ENCODE peak calls at places on chromosomes 16 and 17, in four cellular contexts. S is progenitor cell of endocrine pancreas, Z is mesendoderm, C is RPMI7951. X is an unnamed sample.

GRCh38 chr17:55743103-55743679 is 7.7 kb upstream of the PCTP start:
- DNase-seq in Z (no peak), S (no peak), C (peak), X (no peak)

GRCh38 chr16:27305839-27306442 is 7.8 kb upstream of the IL4R start:
- DNase-seq in S (no peak), Z (no peak), C (no peak), X (no peak)

GRCh38 chr16:4401094-4401501 is 15.3 kb downstream of the CORO7 start:
- DNase-seq in Z (no peak), S (no peak), C (no peak), X (no peak)

GRCh38 chr17:76447931-76448652 is 4.9 kb downstream of the UBE2O start:
- DNase-seq in S (no peak), C (peak), Z (no peak), X (no peak)

GRCh38 chr17:72120878-72121163 is at the start of gene SOX9:
- DNase-seq in Z (peak), S (peak), C (peak), X (peak)

GRCh38 chr17:1769826-1770477 is 8.1 kb downstream of the SERPINF1 start:
- DNase-seq in S (peak), C (no peak), Z (peak), X (peak)

GRCh38 chr16:64455275-64455674 is 666.6 kb downstream of the CDH11 start:
- DNase-seq in S (no peak), C (peak), Z (no peak), X (no peak)

GRCh38 chr17:57995076-57995956 is 7.3 kb upstream of the VEZF1 start:
- DNase-seq in Z (peak), S (peak), C (peak), X (peak)

GRCh38 chr16:77732241-77732946 is 10.1 kb downstream of the NUDT7 start:
- DNase-seq in Z (no peak), C (peak), S (no peak), X (no peak)

GRCh38 chr16:75494696-75495601 is at the start of gene CHST6:
- DNase-seq in Z (peak), S (peak), C (peak), X (peak)

GRCh38 chr17:72446525-72447250 is 325.9 kb downstream of the SOX9 start:
- DNase-seq in Z (no peak), S (no peak), C (no peak), X (no peak)

GRCh38 chr16:84899414-84899813 is 79.6 kb downstream of the CRISPLD2 start:
- DNase-seq in Z (no peak), S (no peak), C (no peak), X (no peak)

GRCh38 chr16:84618428-84619102 is 687 bp upstream of the COTL1 start:
- DNase-seq in Z (peak), C (peak), S (no peak), X (peak)

GRCh38 chr17:16286947-16287562 is 66.2 kb downstream of the CENPV start:
- DNase-seq in C (peak), S (no peak), Z (no peak), X (peak)

GRCh38 chr16:31080035-31080629 is 5.9 kb downstream of the ZNF646 start:
- DNase-seq in Z (no peak), C (no peak), S (no peak), X (no peak)

GRCh38 chr16:50414152-50414551 is 45.4 kb upstream of the BRD7 start:
- DNase-seq in C (no peak), S (no peak), Z (no peak), X (no peak)

GRCh38 chr17:57684711-57685498 is 60.2 kb downstream of the CCDC182 start:
- DNase-seq in S (no peak), Z (no peak), C (no peak), X (peak)

GRCh38 chr17:45722161-45722560 is 62.0 kb upstream of the CRHR1 start:
- DNase-seq in S (no peak), Z (peak), C (peak), X (peak)

GRCh38 chr17:78357177-78357586 is 2.7 kb downstream of the SOCS3 start:
- DNase-seq in C (peak), Z (no peak), S (no peak), X (no peak)

GRCh38 chr17:45127583-45128300 is 4.6 kb downstream of the PLCD3 start:
- DNase-seq in C (no peak), S (no peak), Z (peak), X (peak)

GRCh38 chr17:80633197-80633596 is 88.6 kb downstream of the RPTOR start:
- DNase-seq in C (no peak), S (no peak), Z (no peak), X (peak)

GRCh38 chr16:1592446-1592845 is 19.4 kb downstream of the IFT140 start:
- DNase-seq in C (no peak), S (no peak), Z (no peak), X (no peak)

GRCh38 chr16:12341966-12342365 is 365.4 kb downstream of the SNX29 start:
- DNase-seq in C (peak), S (no peak), Z (peak), X (no peak)

X was measured in endodermal cell.